ENCODE peak calls at places on chromosomes 2 and 18, in six cellular contexts. One of them, this sample, is unnamed.

GRCh38 chr2:102258025-102258385 is 53.4 kb upstream of the IL1RL1 start:
- DNase-seq in neuronal stem cell: no peak
- DNase-seq in IMR-90: no peak
- DNase-seq in H9: no peak
- DNase-seq in H1: no peak
- DNase-seq in mesenchymal stem cell: no peak
- DNase-seq in this sample: no peak

GRCh38 chr2:108548221-108549003 is 14.1 kb downstream of the LIMS1 start:
- DNase-seq in neuronal stem cell: no peak
- DNase-seq in IMR-90: peak; percentile 82
- DNase-seq in H9: no peak
- DNase-seq in H1: no peak
- DNase-seq in mesenchymal stem cell: peak; percentile 91
- DNase-seq in this sample: no peak

GRCh38 chr2:105287692-105288091 is 41.8 kb downstream of the TGFBRAP1 start:
- DNase-seq in neuronal stem cell: peak; percentile 11
- DNase-seq in IMR-90: peak; percentile 35
- DNase-seq in H9: peak; percentile 65
- DNase-seq in H1: no peak
- DNase-seq in mesenchymal stem cell: peak; percentile 62
- DNase-seq in this sample: peak; percentile 69

GRCh38 chr18:32767400-32767799 is 5.4 kb downstream of the KLHL14 start:
- DNase-seq in neuronal stem cell: no peak
- DNase-seq in IMR-90: no peak
- DNase-seq in H9: no peak
- DNase-seq in H1: no peak
- DNase-seq in mesenchymal stem cell: peak; percentile 63
- DNase-seq in this sample: no peak

GRCh38 chr2:218996937-218997336 is 3.7 kb upstream of the CRYBA2 start:
- DNase-seq in neuronal stem cell: no peak
- DNase-seq in IMR-90: no peak
- DNase-seq in H9: no peak
- DNase-seq in H1: no peak
- DNase-seq in mesenchymal stem cell: no peak
- DNase-seq in this sample: no peak

GRCh38 chr2:117801826-117802225 is 12.7 kb upstream of the DDX18 start:
- DNase-seq in neuronal stem cell: no peak
- DNase-seq in IMR-90: peak; percentile 30
- DNase-seq in H9: no peak
- DNase-seq in H1: no peak
- DNase-seq in mesenchymal stem cell: no peak
- DNase-seq in this sample: no peak

GRCh38 chr2:128799284-128799552 is 480.6 kb upstream of the HS6ST1 start:
- DNase-seq in neuronal stem cell: no peak
- DNase-seq in IMR-90: no peak
- DNase-seq in H9: peak; percentile 7
- DNase-seq in H1: no peak
- DNase-seq in mesenchymal stem cell: no peak
- DNase-seq in this sample: no peak

GRCh38 chr2:98823196-98824166 is 92.5 kb upstream of the MGAT4A start:
- DNase-seq in neuronal stem cell: no peak
- DNase-seq in IMR-90: no peak
- DNase-seq in H9: no peak
- DNase-seq in H1: no peak
- DNase-seq in mesenchymal stem cell: no peak
- DNase-seq in this sample: no peak

GRCh38 chr2:219402665-219403515 is 15.2 kb upstream of the DNPEP start:
- DNase-seq in neuronal stem cell: peak; percentile 75
- DNase-seq in IMR-90: peak; percentile 88
- DNase-seq in H9: peak; percentile 84
- DNase-seq in H1: no peak
- DNase-seq in mesenchymal stem cell: peak; percentile 86
- DNase-seq in this sample: peak; percentile 90

GRCh38 chr2:24793752-24794477 is 690 bp downstream of the CENPO start:
- DNase-seq in neuronal stem cell: peak; percentile 49
- DNase-seq in IMR-90: peak; percentile 35
- DNase-seq in H9: peak; percentile 46
- DNase-seq in H1: no peak
- DNase-seq in mesenchymal stem cell: peak; percentile 75
- DNase-seq in this sample: peak; percentile 35

GRCh38 chr18:49944681-49945080 is 131.3 kb upstream of the ACAA2 start:
- DNase-seq in neuronal stem cell: no peak
- DNase-seq in IMR-90: peak; percentile 7
- DNase-seq in H9: peak; percentile 40
- DNase-seq in H1: peak; percentile 2
- DNase-seq in mesenchymal stem cell: no peak
- DNase-seq in this sample: peak; percentile 28

GRCh38 chr2:74881626-74882298 is 47.8 kb downstream of the HK2 start:
- DNase-seq in neuronal stem cell: no peak
- DNase-seq in IMR-90: no peak
- DNase-seq in H9: no peak
- DNase-seq in H1: no peak
- DNase-seq in mesenchymal stem cell: no peak
- DNase-seq in this sample: no peak

GRCh38 chr2:40741532-40741931 is 289.6 kb upstream of the SLC8A1 start:
- DNase-seq in neuronal stem cell: no peak
- DNase-seq in IMR-90: no peak
- DNase-seq in H9: no peak
- DNase-seq in H1: no peak
- DNase-seq in mesenchymal stem cell: no peak
- DNase-seq in this sample: peak; percentile 27

GRCh38 chr2:208192611-208193248 is 2.9 kb upstream of the C2orf80 start:
- DNase-seq in neuronal stem cell: no peak
- DNase-seq in IMR-90: no peak
- DNase-seq in H9: no peak
- DNase-seq in H1: no peak
- DNase-seq in mesenchymal stem cell: no peak
- DNase-seq in this sample: no peak

GRCh38 chr2:17539993-17540812 is at the start of gene VSNL1:
- DNase-seq in neuronal stem cell: peak; percentile 93
- DNase-seq in IMR-90: peak; percentile 68
- DNase-seq in H9: peak; percentile 97
- DNase-seq in H1: peak; percentile 89
- DNase-seq in mesenchymal stem cell: peak; percentile 92
- DNase-seq in this sample: peak; percentile 92

GRCh38 chr2:225282858-225283693 is 116.4 kb upstream of the NYAP2 start:
- DNase-seq in neuronal stem cell: peak; percentile 8
- DNase-seq in IMR-90: peak; percentile 41
- DNase-seq in H9: peak; percentile 40
- DNase-seq in H1: peak; percentile 10
- DNase-seq in mesenchymal stem cell: peak; percentile 34
- DNase-seq in this sample: peak; percentile 43

GRCh38 chr2:136255648-136256461 is 137.9 kb upstream of the CXCR4 start:
- DNase-seq in neuronal stem cell: no peak
- DNase-seq in IMR-90: no peak
- DNase-seq in H9: no peak
- DNase-seq in H1: no peak
- DNase-seq in mesenchymal stem cell: no peak
- DNase-seq in this sample: no peak

GRCh38 chr2:3001595-3002184 is 375.9 kb downstream of the EIPR1 start:
- DNase-seq in neuronal stem cell: no peak
- DNase-seq in IMR-90: no peak
- DNase-seq in H9: no peak
- DNase-seq in H1: no peak
- DNase-seq in mesenchymal stem cell: no peak
- DNase-seq in this sample: no peak

GRCh38 chr2:234444242-234444641 is 52.6 kb downstream of the ARL4C start:
- DNase-seq in neuronal stem cell: no peak
- DNase-seq in IMR-90: peak; percentile 21
- DNase-seq in H9: no peak
- DNase-seq in H1: no peak
- DNase-seq in mesenchymal stem cell: peak; percentile 69
- DNase-seq in this sample: no peak

GRCh38 chr2:205047273-205047839 is 502.1 kb downstream of the PARD3B start:
- DNase-seq in neuronal stem cell: peak; percentile 72
- DNase-seq in IMR-90: no peak
- DNase-seq in H9: peak; percentile 77
- DNase-seq in H1: peak; percentile 66
- DNase-seq in mesenchymal stem cell: no peak
- DNase-seq in this sample: no peak

GRCh38 chr2:156436477-156437085 is 402 bp downstream of the GPD2 start:
- DNase-seq in neuronal stem cell: peak; percentile 6
- DNase-seq in IMR-90: peak; percentile 32
- DNase-seq in H9: no peak
- DNase-seq in H1: no peak
- DNase-seq in mesenchymal stem cell: peak; percentile 52
- DNase-seq in this sample: no peak

GRCh38 chr2:68784191-68784590 is 49.6 kb downstream of the ARHGAP25 start:
- DNase-seq in neuronal stem cell: no peak
- DNase-seq in IMR-90: no peak
- DNase-seq in H9: no peak
- DNase-seq in H1: no peak
- DNase-seq in mesenchymal stem cell: no peak
- DNase-seq in this sample: no peak

GRCh38 chr2:217650716-217651360 is 352.0 kb downstream of the TNS1 start:
- DNase-seq in neuronal stem cell: peak; percentile 69
- DNase-seq in IMR-90: peak; percentile 66
- DNase-seq in H9: peak; percentile 81
- DNase-seq in H1: peak; percentile 51
- DNase-seq in mesenchymal stem cell: peak; percentile 67
- DNase-seq in this sample: peak; percentile 80

GRCh38 chr2:36362291-36362690 is 6.7 kb downstream of the CRIM1 start:
- DNase-seq in neuronal stem cell: no peak
- DNase-seq in IMR-90: peak; percentile 79
- DNase-seq in H9: no peak
- DNase-seq in H1: no peak
- DNase-seq in mesenchymal stem cell: peak; percentile 71
- DNase-seq in this sample: no peak

GRCh38 chr2:47079515-47080412 is 75.3 kb downstream of the STPG4 start:
- DNase-seq in neuronal stem cell: no peak
- DNase-seq in IMR-90: no peak
- DNase-seq in H9: no peak
- DNase-seq in H1: no peak
- DNase-seq in mesenchymal stem cell: no peak
- DNase-seq in this sample: no peak

GRCh38 chr2:24049485-24050021 is at the start of gene FKBP1B:
- DNase-seq in neuronal stem cell: peak; percentile 63
- DNase-seq in IMR-90: peak; percentile 45
- DNase-seq in H9: peak; percentile 90
- DNase-seq in H1: peak; percentile 64
- DNase-seq in mesenchymal stem cell: peak; percentile 58
- DNase-seq in this sample: peak; percentile 17

GRCh38 chr2:29525921-29526320 is 395.5 kb downstream of the ALK start:
- DNase-seq in neuronal stem cell: no peak
- DNase-seq in IMR-90: no peak
- DNase-seq in H9: no peak
- DNase-seq in H1: no peak
- DNase-seq in mesenchymal stem cell: no peak
- DNase-seq in this sample: no peak

GRCh38 chr2:159807183-159808037 is 9.4 kb upstream of the CD302 start:
- DNase-seq in neuronal stem cell: peak; percentile 32
- DNase-seq in IMR-90: peak; percentile 61
- DNase-seq in H9: peak; percentile 48
- DNase-seq in H1: no peak
- DNase-seq in mesenchymal stem cell: peak; percentile 65
- DNase-seq in this sample: peak; percentile 84

GRCh38 chr2:78994789-78995188 is 30.7 kb upstream of the REG3G start:
- DNase-seq in neuronal stem cell: no peak
- DNase-seq in IMR-90: no peak
- DNase-seq in H9: no peak
- DNase-seq in H1: no peak
- DNase-seq in mesenchymal stem cell: no peak
- DNase-seq in this sample: no peak
- H3K14ac ChIP-seq in neuronal stem cell: no peak overlapping the region
- H3K14ac ChIP-seq in IMR-90: no peak overlapping the region
- H3K14ac ChIP-seq in H9: no peak overlapping the region
- H3K14ac ChIP-seq in H1: no peak overlapping the region
- H3K14ac ChIP-seq in mesenchymal stem cell: no peak overlapping the region
- H3K14ac ChIP-seq in this sample: no peak overlapping the region

GRCh38 chr2:142937347-142937746 is 59.9 kb downstream of the KYNU start:
- DNase-seq in neuronal stem cell: no peak
- DNase-seq in IMR-90: no peak
- DNase-seq in H9: no peak
- DNase-seq in H1: no peak
- DNase-seq in mesenchymal stem cell: no peak
- DNase-seq in this sample: no peak
- H3K18ac ChIP-seq in neuronal stem cell: no peak overlapping the region
- H3K18ac ChIP-seq in IMR-90: no peak overlapping the region
- H3K18ac ChIP-seq in H9: no peak overlapping the region
- H3K18ac ChIP-seq in H1: no peak overlapping the region
- H3K18ac ChIP-seq in mesenchymal stem cell: no peak overlapping the region
- H3K18ac ChIP-seq in this sample: no peak overlapping the region

GRCh38 chr2:55524884-55525437 is 5.4 kb downstream of the CFAP36 start:
- DNase-seq in neuronal stem cell: no peak
- DNase-seq in IMR-90: no peak
- DNase-seq in H9: no peak
- DNase-seq in H1: no peak
- DNase-seq in mesenchymal stem cell: no peak
- DNase-seq in this sample: no peak

GRCh38 chr2:55526174-55526573 is 6.7 kb downstream of the CFAP36 start:
- DNase-seq in neuronal stem cell: no peak
- DNase-seq in IMR-90: no peak
- DNase-seq in H9: no peak
- DNase-seq in H1: no peak
- DNase-seq in mesenchymal stem cell: no peak
- DNase-seq in this sample: no peak

GRCh38 chr2:55530539-55531081 is 11.1 kb downstream of the CFAP36 start:
- DNase-seq in neuronal stem cell: no peak
- DNase-seq in IMR-90: no peak
- DNase-seq in H9: no peak
- DNase-seq in H1: no peak
- DNase-seq in mesenchymal stem cell: no peak
- DNase-seq in this sample: no peak
- H3K14ac ChIP-seq in neuronal stem cell: no peak overlapping the region
- H3K14ac ChIP-seq in IMR-90: no peak overlapping the region
- H3K14ac ChIP-seq in H9: no peak overlapping the region
- H3K14ac ChIP-seq in H1: no peak overlapping the region
- H3K14ac ChIP-seq in mesenchymal stem cell: no peak overlapping the region
- H3K14ac ChIP-seq in this sample: no peak overlapping the region

DNA sequence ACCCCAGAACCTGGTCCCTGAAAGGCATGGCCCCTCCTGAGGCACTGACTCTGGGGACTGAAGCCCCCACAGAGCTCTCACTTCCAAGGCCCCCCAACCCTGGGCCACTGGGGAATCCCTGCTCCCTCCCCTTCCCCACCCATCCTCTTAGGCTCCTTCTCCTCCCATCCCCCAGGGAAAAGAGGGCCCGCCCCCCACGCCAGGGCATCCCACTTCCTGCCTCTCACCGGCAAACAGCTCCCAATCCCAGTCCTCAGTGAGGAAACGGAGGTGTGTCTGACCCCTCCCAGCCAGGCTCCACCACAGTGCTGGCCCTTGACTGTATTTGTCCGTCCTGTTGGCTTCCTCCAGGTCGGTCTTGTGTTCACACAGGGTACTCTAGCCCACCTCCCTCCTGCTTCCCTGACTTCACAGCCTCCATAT is 35.0 kb upstream of the PTMA start:
- DNase-seq in neuronal stem cell: no peak
- DNase-seq in IMR-90: peak; percentile 28
- DNase-seq in H9: peak; percentile 98
- DNase-seq in H1: peak; percentile 90
- DNase-seq in mesenchymal stem cell: peak; percentile 85
- DNase-seq in this sample: peak; percentile 83
- H3K18ac ChIP-seq in neuronal stem cell: peak overlapping the region; percentile 61
- H3K18ac ChIP-seq in IMR-90: peak overlapping the region; percentile 82
- H3K18ac ChIP-seq in H9: peak overlapping the region; percentile 47
- H3K18ac ChIP-seq in H1: peak overlapping the region; percentile 93
- H3K18ac ChIP-seq in mesenchymal stem cell: peak overlapping the region; percentile 68
- H3K18ac ChIP-seq in this sample: no peak overlapping the region

GRCh38 chr2:190767821-190768220 is 112.8 kb upstream of the GLS start:
- DNase-seq in neuronal stem cell: no peak
- DNase-seq in IMR-90: no peak
- DNase-seq in H9: no peak
- DNase-seq in H1: no peak
- DNase-seq in mesenchymal stem cell: no peak
- DNase-seq in this sample: no peak
- H3K14ac ChIP-seq in neuronal stem cell: no peak overlapping the region
- H3K14ac ChIP-seq in IMR-90: no peak overlapping the region
- H3K14ac ChIP-seq in H9: no peak overlapping the region
- H3K14ac ChIP-seq in H1: no peak overlapping the region
- H3K14ac ChIP-seq in mesenchymal stem cell: no peak overlapping the region
- H3K14ac ChIP-seq in this sample: no peak overlapping the region

GRCh38 chr2:55418512-55419235 is 982 bp downstream of the CCDC88A start:
- DNase-seq in neuronal stem cell: no peak
- DNase-seq in IMR-90: no peak
- DNase-seq in H9: no peak
- DNase-seq in H1: no peak
- DNase-seq in mesenchymal stem cell: no peak
- DNase-seq in this sample: no peak
- H3K18ac ChIP-seq in neuronal stem cell: no peak overlapping the region
- H3K18ac ChIP-seq in IMR-90: peak overlapping the region; percentile 64
- H3K18ac ChIP-seq in H9: no peak overlapping the region
- H3K18ac ChIP-seq in H1: peak overlapping the region; percentile 81
- H3K18ac ChIP-seq in mesenchymal stem cell: peak overlapping the region; percentile 95
- H3K18ac ChIP-seq in this sample: peak overlapping the region; percentile 85

This sample was measured in trophoblast cell.